ENCODE peak calls at places on chromosome 16, in nine cellular contexts. P, C, B, D, T, V, G, R and F are unnamed samples.

GRCh38 chr16:58222532-58223316 is 24.8 kb upstream of the CSNK2A2 start:
- DNase-seq in P (no peak), C (no peak), B (no peak), D (no peak), T (no peak), V (no peak), G (no peak), R (peak), F (no peak)

GRCh38 chr16:55264949-55265348 is 59.1 kb upstream of the IRX6 start:
- DNase-seq in P (no peak), C (no peak), B (no peak), D (no peak), T (no peak), V (no peak), G (no peak), R (no peak), F (no peak)

GRCh38 chr16:79810449-79811189 is 210.1 kb upstream of the MAF start:
- DNase-seq in P (no peak), C (no peak), B (no peak), D (no peak), T (no peak), V (no peak), G (no peak), R (peak), F (no peak)

GRCh38 chr16:84117482-84117843 is 721 bp upstream of the MBTPS1 start:
- DNase-seq in P (no peak), C (no peak), B (no peak), D (no peak), T (no peak), V (peak), G (no peak), R (no peak), F (no peak)

GRCh38 chr16:54633943-54634362 is 296.7 kb upstream of the IRX5 start:
- DNase-seq in P (no peak), C (no peak), B (no peak), D (peak), T (no peak), V (no peak), G (no peak), R (peak), F (no peak)

GRCh38 chr16:24980077-24980793 is 34.9 kb downstream of the ARHGAP17 start:
- DNase-seq in P (no peak), C (no peak), B (peak), D (no peak), T (no peak), V (peak), G (no peak), R (peak), F (no peak)

GRCh38 chr16:5006348-5007193 is 27.2 kb downstream of the NAGPA start:
- DNase-seq in P (no peak), C (no peak), B (no peak), D (no peak), T (no peak), V (no peak), G (no peak), R (no peak), F (no peak)

GRCh38 chr16:22300427-22301071 is 3.3 kb downstream of the POLR3E start:
- DNase-seq in P (no peak), C (peak), B (peak), D (peak), T (no peak), V (peak), G (no peak), R (peak), F (no peak)

GRCh38 chr16:87210949-87211348 is 106.2 kb downstream of the C16orf95 start:
- DNase-seq in P (no peak), C (no peak), B (no peak), D (no peak), T (no peak), V (no peak), G (no peak), R (no peak), F (no peak)

GRCh38 chr16:61007694-61008093 is 1028.5 kb downstream of the CDH8 start:
- DNase-seq in P (no peak), C (no peak), B (no peak), D (no peak), T (no peak), V (no peak), G (no peak), R (no peak), F (no peak)

GRCh38 chr16:11001611-11002010 is 57.2 kb downstream of the CLEC16A start:
- DNase-seq in P (no peak), C (no peak), B (no peak), D (no peak), T (no peak), V (no peak), G (no peak), R (no peak), F (no peak)